ENCODE peak calls at places on chromosome 14, in ten cellular contexts. I, Q, Z, L, D, P, X, M, V and O are unnamed samples.

GRCh38 chr14:57761800-57762199 is 104.1 kb downstream of the SLC35F4 start:
- DNase-seq in I (no peak), Q (no peak), Z (no peak), L (no peak), D (peak; percentile 15), P (no peak), X (no peak), M (no peak), V (no peak), O (no peak)

GRCh38 chr14:97215263-97215969 is 418.2 kb downstream of the VRK1 start:
- DNase-seq in I (no peak), Q (no peak), Z (no peak), L (no peak), D (no peak), P (no peak), X (no peak), M (no peak), V (no peak), O (no peak)

GRCh38 chr14:72962829-72963312 is 36.6 kb downstream of the DCAF4 start:
- DNase-seq in I (no peak), Q (no peak), Z (no peak), L (peak; percentile 78), D (peak; percentile 44), P (peak; percentile 77), X (peak; percentile 71), M (no peak), V (no peak), O (peak; percentile 87)

GRCh38 chr14:29851397-29851796 is 76.2 kb downstream of the PRKD1 start:
- DNase-seq in I (no peak), Q (no peak), Z (no peak), L (no peak), D (no peak), P (peak; percentile 19), X (no peak), M (no peak), V (no peak), O (no peak)

GRCh38 chr14:60634153-60634552 is 15.1 kb downstream of the SIX1 start:
- DNase-seq in I (no peak), Q (no peak), Z (no peak), L (no peak), D (no peak), P (no peak), X (no peak), M (no peak), V (no peak), O (no peak)

GRCh38 chr14:58617619-58618018 is 20.1 kb upstream of the DACT1 start:
- DNase-seq in I (no peak), Q (no peak), Z (no peak), L (no peak), D (no peak), P (no peak), X (no peak), M (no peak), V (no peak), O (peak; percentile 27)

GRCh38 chr14:103507751-103508150 is 14.9 kb downstream of the CKB start:
- DNase-seq in I (no peak), Q (no peak), Z (no peak), L (no peak), D (no peak), P (no peak), X (no peak), M (no peak), V (no peak), O (no peak)

GRCh38 chr14:32009636-32010560 is 67.2 kb upstream of the ARHGAP5 start:
- DNase-seq in I (no peak), Q (no peak), Z (no peak), L (no peak), D (no peak), P (no peak), X (no peak), M (no peak), V (no peak), O (no peak)

GRCh38 chr14:105374389-105374788 is 23.9 kb upstream of the TEX22 start:
- DNase-seq in I (no peak), Q (no peak), Z (no peak), L (peak; percentile 54), D (no peak), P (no peak), X (no peak), M (no peak), V (no peak), O (no peak)

GRCh38 chr14:99317231-99318090 is 45.5 kb upstream of the BCL11B start:
- DNase-seq in I (no peak), Q (no peak), Z (no peak), L (no peak), D (no peak), P (no peak), X (no peak), M (no peak), V (no peak), O (no peak)

GRCh38 chr14:65177551-65177950 is 75.2 kb upstream of the MAX start:
- DNase-seq in I (no peak), Q (no peak), Z (no peak), L (no peak), D (no peak), P (no peak), X (no peak), M (no peak), V (no peak), O (peak; percentile 19)

GRCh38 chr14:50354527-50354926 is 42.2 kb downstream of the CDKL1 start:
- DNase-seq in I (no peak), Q (no peak), Z (no peak), L (no peak), D (no peak), P (peak; percentile 67), X (no peak), M (no peak), V (no peak), O (no peak)

GRCh38 chr14:35747379-35747778 is 61.7 kb downstream of the RALGAPA1 start:
- DNase-seq in I (no peak), Q (no peak), Z (no peak), L (no peak), D (no peak), P (peak; percentile 54), X (no peak), M (no peak), V (no peak), O (no peak)

GRCh38 chr14:101492716-101493115 is 68.6 kb upstream of the DIO3 start:
- DNase-seq in I (no peak), Q (no peak), Z (no peak), L (no peak), D (no peak), P (no peak), X (no peak), M (peak; percentile 28), V (no peak), O (no peak)